ENCODE peak calls at places on chromosomes 1 and 21, in five cellular contexts. M is stomach; N is neuronal stem cell; R is CD8-positive, alpha-beta memory T cell; K is uterus. Z is an unnamed sample.

GRCh38 chr1:52268372-52268771 is 97.6 kb downstream of the CC2D1B start:
- DNase-seq in M (no peak), N (no peak), R (no peak), K (no peak), Z (no peak)

GRCh38 chr1:60251426-60251825 is 177.9 kb upstream of the C1orf87 start:
- DNase-seq in M (no peak), N (no peak), R (no peak), K (no peak), Z (no peak)

GRCh38 chr1:244338996-244339692 is 112.6 kb downstream of the ADSS2 start:
- DNase-seq in M (no peak), N (no peak), R (no peak), K (no peak), Z (no peak)

GRCh38 chr1:88519156-88519555 is 164.9 kb upstream of the PKN2 start:
- DNase-seq in M (no peak), N (no peak), R (no peak), K (no peak), Z (no peak)

GRCh38 chr21:44752701-44753235 is 41.4 kb upstream of the TSPEAR start:
- DNase-seq in M (no peak), N (no peak), R (peak; percentile 31), K (no peak), Z (no peak)

GRCh38 chr1:155192346-155193274 is 15.1 kb downstream of the THBS3 start:
- DNase-seq in M (peak; percentile 89), N (no peak), R (peak; percentile 58), K (peak; percentile 44), Z (no peak)

GRCh38 chr1:24905355-24905978 is 24.6 kb downstream of the RUNX3 start:
- DNase-seq in M (peak; percentile 11), N (no peak), R (peak; percentile 42), K (no peak), Z (no peak)

GRCh38 chr21:15060776-15061175 is 4.0 kb downstream of the NRIP1 start:
- DNase-seq in M (no peak), N (no peak), R (no peak), K (no peak), Z (no peak)

GRCh38 chr1:58896211-58897183 is 112.7 kb upstream of the JUN start:
- DNase-seq in M (peak; percentile 89), N (no peak), R (no peak), K (peak; percentile 47), Z (peak; percentile 60)

GRCh38 chr21:36456714-36457399 is 23.1 kb downstream of the CLDN14 start:
- DNase-seq in M (no peak), N (no peak), R (no peak), K (no peak), Z (no peak)

GRCh38 chr1:164524810-164525209 is 34.2 kb upstream of the PBX1 start:
- DNase-seq in M (no peak), N (no peak), R (no peak), K (no peak), Z (no peak)

GRCh38 chr1:21854090-21854750 is 42.2 kb downstream of the LDLRAD2 start:
- DNase-seq in M (no peak), N (no peak), R (no peak), K (no peak), Z (no peak)

GRCh38 chr1:185733818-185734709 is at the start of gene HMCN1:
- DNase-seq in M (peak; percentile 58), N (peak; percentile 72), R (peak; percentile 38), K (peak; percentile 72), Z (peak; percentile 82)

GRCh38 chr1:115829023-115829674 is 11.8 kb downstream of the NHLH2 start:
- DNase-seq in M (no peak), N (no peak), R (no peak), K (peak; percentile 78), Z (peak; percentile 17)

GRCh38 chr1:110606784-110607662 is 865 bp upstream of the KCNA2 start:
- DNase-seq in M (no peak), N (peak; percentile 33), R (no peak), K (no peak), Z (peak; percentile 20)

GRCh38 chr21:36668713-36669112 is 30.2 kb upstream of the SIM2 start:
- DNase-seq in M (no peak), N (no peak), R (no peak), K (no peak), Z (no peak)

GRCh38 chr1:110870721-110871388 is 2.1 kb upstream of the CD53 start:
- DNase-seq in M (no peak), N (no peak), R (no peak), K (no peak), Z (no peak)

GRCh38 chr21:16079830-16080229 is 350.0 kb downstream of the USP25 start:
- DNase-seq in M (no peak), N (no peak), R (no peak), K (no peak), Z (no peak)

GRCh38 chr1:170692866-170693575 is 29.1 kb downstream of the PRRX1 start:
- DNase-seq in M (no peak), N (no peak), R (no peak), K (no peak), Z (no peak)

GRCh38 chr21:14553422-14553821 is 7.3 kb upstream of the SAMSN1 start:
- DNase-seq in M (no peak), N (no peak), R (no peak), K (no peak), Z (no peak)

GRCh38 chr1:195574511-195574910 is 1033.7 kb downstream of the KCNT2 start:
- DNase-seq in M (no peak), N (no peak), R (no peak), K (no peak), Z (no peak)

GRCh38 chr21:44415073-44416025 is 40.0 kb upstream of the LRRC3 start:
- DNase-seq in M (no peak), N (no peak), R (no peak), K (no peak), Z (no peak)

GRCh38 chr1:115112496-115113375 is 23.4 kb upstream of the TSPAN2 start:
- DNase-seq in M (peak; percentile 40), N (peak; percentile 57), R (peak; percentile 66), K (peak; percentile 38), Z (peak; percentile 23)

GRCh38 chr1:213683529-213683928 is 304.2 kb upstream of the PROX1 start:
- DNase-seq in M (no peak), N (no peak), R (no peak), K (no peak), Z (no peak)

GRCh38 chr1:185244015-185244747 is 72.9 kb downstream of the IVNS1ABP start:
- DNase-seq in M (no peak), N (no peak), R (no peak), K (no peak), Z (no peak)

GRCh38 chr1:244642988-244643387 is 9.9 kb upstream of the DESI2 start:
- DNase-seq in M (no peak), N (no peak), R (no peak), K (no peak), Z (no peak)

GRCh38 chr1:6588893-6589481 is 9.2 kb downstream of the ZBTB48 start:
- DNase-seq in M (no peak), N (no peak), R (no peak), K (no peak), Z (no peak)

GRCh38 chr1:150987928-150988327 is 5.8 kb downstream of the ANXA9 start:
- DNase-seq in M (no peak), N (no peak), R (no peak), K (no peak), Z (no peak)

GRCh38 chr1:210437781-210438180 is 109.1 kb downstream of the HHAT start:
- DNase-seq in M (no peak), N (no peak), R (no peak), K (no peak), Z (no peak)

GRCh38 chr1:23100074-23100748 is 68.4 kb downstream of the LUZP1 start:
- DNase-seq in M (peak; percentile 30), N (peak; percentile 17), R (peak; percentile 65), K (peak; percentile 42), Z (no peak)

GRCh38 chr1:23097316-23097715 is 71.3 kb downstream of the LUZP1 start:
- DNase-seq in M (no peak), N (no peak), R (no peak), K (no peak), Z (no peak)

GRCh38 chr1:23101101-23101827 is 67.4 kb downstream of the LUZP1 start:
- DNase-seq in M (no peak), N (no peak), R (no peak), K (no peak), Z (no peak)

GRCh38 chr1:23098463-23099170 is 70.0 kb downstream of the LUZP1 start:
- DNase-seq in M (peak; percentile 66), N (peak; percentile 73), R (peak; percentile 74), K (peak; percentile 73), Z (no peak)

DNA sequence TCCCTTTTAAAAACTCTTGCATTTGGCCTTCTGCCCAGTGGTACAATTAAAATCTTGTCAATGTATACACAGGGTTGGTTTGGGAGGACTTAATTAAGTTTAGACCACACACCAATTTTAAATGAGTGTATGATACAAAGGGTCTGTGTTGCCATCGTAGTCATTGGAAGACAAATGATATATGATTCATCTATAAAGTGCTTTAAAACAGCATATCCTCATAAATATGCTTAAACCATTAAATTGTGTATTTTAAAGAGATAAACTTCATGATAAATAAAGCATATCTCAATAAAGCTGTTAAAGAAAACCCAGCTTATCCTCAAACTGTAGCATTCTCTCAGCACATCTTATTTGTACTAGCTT is 69.5 kb downstream of the LUZP1 start:
- DNase-seq in M (no peak), N (no peak), R (no peak), K (no peak), Z (no peak)
- H3K4me1 ChIP-seq in M (peaks cover 58% of the 10 kb centered on the region), N (peaks cover 12% of the 10 kb centered on the region), R (peaks cover 29% of the 10 kb centered on the region), K (peaks cover 9% of the 10 kb centered on the region), Z (peaks cover 59% of the 10 kb centered on the region)

GRCh38 chr1:19457555-19457954 is 27.8 kb downstream of the CAPZB start:
- DNase-seq in M (no peak), N (no peak), R (no peak), K (no peak), Z (no peak)

GRCh38 chr1:19456915-19457554 is 28.3 kb downstream of the CAPZB start:
- DNase-seq in M (no peak), N (peak; percentile 86), R (no peak), K (no peak), Z (no peak)

GRCh38 chr1:19461352-19461645 is 24.0 kb downstream of the CAPZB start:
- DNase-seq in M (no peak), N (no peak), R (no peak), K (no peak), Z (no peak)

GRCh38 chr1:19460535-19461351 is 24.6 kb downstream of the CAPZB start:
- DNase-seq in M (no peak), N (no peak), R (no peak), K (no peak), Z (no peak)

GRCh38 chr1:19458815-19459417 is 26.4 kb downstream of the CAPZB start:
- DNase-seq in M (peak; percentile 79), N (no peak), R (no peak), K (no peak), Z (peak; percentile 46)
- H3K4me1 ChIP-seq in M (peaks cover 95% of the 10 kb centered on the region), N (peaks cover 20% of the 10 kb centered on the region), R (peaks cover 100% of the 10 kb centered on the region), K (peaks cover 13% of the 10 kb centered on the region), Z (peaks cover 99% of the 10 kb centered on the region)

DNA sequence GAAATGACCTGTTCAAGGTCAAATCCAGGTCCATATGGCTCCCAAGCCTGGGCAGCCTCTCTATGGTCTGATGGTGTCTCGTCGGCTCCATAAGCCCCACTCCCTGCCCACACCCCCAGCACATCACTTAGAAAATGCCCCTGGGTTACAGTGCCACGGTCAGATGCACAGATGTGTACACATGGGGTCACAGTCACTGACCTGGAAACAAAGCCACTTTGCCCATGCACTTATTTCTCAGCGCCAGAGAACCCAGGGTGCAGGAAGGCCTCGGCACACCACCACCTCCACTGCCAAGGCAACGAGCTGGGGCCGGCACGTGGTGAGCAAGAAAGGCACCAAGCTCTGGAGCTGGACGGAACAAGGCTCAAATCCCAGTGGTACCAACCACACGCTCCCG is 24.7 kb downstream of the IFFO2 start:
- DNase-seq in M (no peak), N (no peak), R (no peak), K (no peak), Z (no peak)
- H3K4me1 ChIP-seq in M (peaks cover 57% of the 10 kb centered on the region), N (peaks cover 16% of the 10 kb centered on the region), R (peaks cover 63% of the 10 kb centered on the region), K (peaks cover 12% of the 10 kb centered on the region), Z (peaks cover 58% of the 10 kb centered on the region)

GRCh38 chr1:19480282-19480681 is 5.1 kb downstream of the CAPZB start:
- DNase-seq in M (no peak), N (no peak), R (no peak), K (no peak), Z (no peak)
- H3K4me1 ChIP-seq in M (peaks cover 94% of the 10 kb centered on the region), N (peaks cover 21% of the 10 kb centered on the region), R (peaks cover 92% of the 10 kb centered on the region), K (peaks cover 56% of the 10 kb centered on the region), Z (peaks cover 82% of the 10 kb centered on the region)

Z was measured in heart right ventricle.